ENCODE peak calls at places on chromosome 5, in ten cellular contexts. Y, R, G, O, M, E, D, W, H and L are unnamed samples.
A peak's percentile ranks its signal among the peaks of the same experiment; 100 is the strongest.

GRCh38 chr5:33850100-33850594 is 41.6 kb downstream of the ADAMTS12 start:
- DNase-seq in Y (peak; percentile 25), R (no peak), G (no peak), O (no peak), M (peak; percentile 48), E (no peak), D (peak; percentile 64), W (peak; percentile 55), H (no peak), L (no peak)

GRCh38 chr5:142208777-142209312 is 100.3 kb downstream of the NDFIP1 start:
- DNase-seq in Y (no peak), R (no peak), G (no peak), O (no peak), M (no peak), E (no peak), D (no peak), W (no peak), H (no peak), L (no peak)

GRCh38 chr5:93805616-93806393 is 64.4 kb upstream of the POU5F2 start:
- DNase-seq in Y (no peak), R (no peak), G (no peak), O (no peak), M (no peak), E (no peak), D (no peak), W (no peak), H (no peak), L (no peak)

GRCh38 chr5:159316519-159317383 is 13.5 kb downstream of the IL12B start:
- DNase-seq in Y (no peak), R (peak; percentile 51), G (no peak), O (no peak), M (peak; percentile 76), E (no peak), D (peak; percentile 83), W (peak; percentile 79), H (no peak), L (no peak)

GRCh38 chr5:59276886-59277514 is 616.5 kb downstream of the PDE4D start:
- DNase-seq in Y (no peak), R (peak; percentile 75), G (no peak), O (no peak), M (no peak), E (no peak), D (peak; percentile 33), W (peak; percentile 16), H (no peak), L (no peak)

GRCh38 chr5:16550316-16550952 is 66.4 kb downstream of the RETREG1 start:
- DNase-seq in Y (no peak), R (peak; percentile 23), G (no peak), O (no peak), M (peak; percentile 78), E (no peak), D (peak; percentile 60), W (peak; percentile 56), H (no peak), L (no peak)

GRCh38 chr5:141617682-141618029 is 1.1 kb downstream of the DIAPH1 start:
- DNase-seq in Y (no peak), R (no peak), G (no peak), O (no peak), M (no peak), E (no peak), D (no peak), W (peak; percentile 14), H (no peak), L (peak; percentile 56)

GRCh38 chr5:117872798-117873368 is 1115.5 kb downstream of the DTWD2 start:
- DNase-seq in Y (no peak), R (no peak), G (no peak), O (no peak), M (no peak), E (no peak), D (no peak), W (no peak), H (no peak), L (no peak)

GRCh38 chr5:160271396-160271795 is 41.0 kb downstream of the CCNJL start:
- DNase-seq in Y (no peak), R (peak; percentile 51), G (no peak), O (no peak), M (peak; percentile 62), E (no peak), D (no peak), W (peak; percentile 18), H (no peak), L (no peak)

GRCh38 chr5:132073231-132074013 is at the start of gene CSF2:
- DNase-seq in Y (peak; percentile 6), R (peak; percentile 55), G (no peak), O (no peak), M (no peak), E (peak; percentile 64), D (peak; percentile 26), W (no peak), H (no peak), L (no peak)

GRCh38 chr5:41927604-41928003 is 2.5 kb downstream of the FBXO4 start:
- DNase-seq in Y (no peak), R (no peak), G (no peak), O (no peak), M (no peak), E (no peak), D (no peak), W (no peak), H (no peak), L (no peak)

GRCh38 chr5:78803386-78803785 is 154.8 kb upstream of the LHFPL2 start:
- DNase-seq in Y (no peak), R (no peak), G (no peak), O (peak; percentile 29), M (no peak), E (peak; percentile 65), D (peak; percentile 48), W (peak; percentile 82), H (peak; percentile 75), L (no peak)

GRCh38 chr5:143536364-143536763 is 132.9 kb upstream of the NR3C1 start:
- DNase-seq in Y (peak; percentile 69), R (peak; percentile 18), G (peak; percentile 95), O (peak; percentile 16), M (no peak), E (no peak), D (peak; percentile 98), W (peak; percentile 98), H (no peak), L (no peak)

GRCh38 chr5:172658869-172659513 is 17.9 kb downstream of the NEURL1B start:
- DNase-seq in Y (no peak), R (no peak), G (no peak), O (no peak), M (no peak), E (peak; percentile 69), D (no peak), W (no peak), H (no peak), L (no peak)

GRCh38 chr5:168962323-168962722 is 338.6 kb downstream of the SLIT3 start:
- DNase-seq in Y (no peak), R (no peak), G (no peak), O (no peak), M (no peak), E (no peak), D (no peak), W (no peak), H (no peak), L (no peak)

GRCh38 chr5:36751881-36752280 is 124.7 kb upstream of the NIPBL start:
- DNase-seq in Y (no peak), R (no peak), G (no peak), O (no peak), M (peak; percentile 69), E (no peak), D (no peak), W (no peak), H (no peak), L (no peak)

GRCh38 chr5:89930591-89931383 is 478.8 kb downstream of the CETN3 start:
- DNase-seq in Y (no peak), R (peak; percentile 88), G (peak; percentile 29), O (no peak), M (no peak), E (no peak), D (peak; percentile 81), W (peak; percentile 73), H (no peak), L (no peak)

GRCh38 chr5:136032564-136032963 is 3.8 kb downstream of the TGFBI start:
- DNase-seq in Y (peak; percentile 26), R (no peak), G (no peak), O (no peak), M (no peak), E (peak; percentile 4), D (peak; percentile 85), W (peak; percentile 88), H (peak; percentile 68), L (no peak)

GRCh38 chr5:150829744-150830143 is 16.6 kb upstream of the IRGM start:
- DNase-seq in Y (no peak), R (no peak), G (no peak), O (no peak), M (no peak), E (no peak), D (no peak), W (no peak), H (no peak), L (no peak)

GRCh38 chr5:148794275-148794674 is 32.1 kb upstream of the ADRB2 start:
- DNase-seq in Y (no peak), R (no peak), G (no peak), O (no peak), M (no peak), E (no peak), D (peak; percentile 60), W (peak; percentile 26), H (no peak), L (no peak)

GRCh38 chr5:143758750-143759149 is 53.2 kb upstream of the HMHB1 start:
- DNase-seq in Y (no peak), R (no peak), G (no peak), O (no peak), M (no peak), E (no peak), D (peak; percentile 46), W (peak; percentile 55), H (no peak), L (no peak)

GRCh38 chr5:79727722-79728355 is 38.2 kb downstream of the CMYA5 start:
- DNase-seq in Y (no peak), R (no peak), G (no peak), O (no peak), M (no peak), E (no peak), D (peak; percentile 13), W (peak; percentile 54), H (no peak), L (no peak)

GRCh38 chr5:57862471-57863282 is 380.1 kb upstream of the ACTBL2 start:
- DNase-seq in Y (no peak), R (no peak), G (no peak), O (no peak), M (no peak), E (no peak), D (peak; percentile 69), W (peak; percentile 74), H (no peak), L (no peak)

GRCh38 chr5:14816999-14817761 is 54.4 kb downstream of the ANKH start:
- DNase-seq in Y (no peak), R (no peak), G (no peak), O (peak; percentile 40), M (no peak), E (no peak), D (peak; percentile 92), W (peak; percentile 91), H (no peak), L (no peak)

GRCh38 chr5:145471026-145471425 is 364.1 kb downstream of the PRELID2 start:
- DNase-seq in Y (no peak), R (no peak), G (no peak), O (no peak), M (no peak), E (no peak), D (no peak), W (no peak), H (no peak), L (no peak)

GRCh38 chr5:66974256-66974655 is 222.3 kb downstream of the CD180 start:
- DNase-seq in Y (no peak), R (no peak), G (no peak), O (no peak), M (no peak), E (no peak), D (no peak), W (no peak), H (no peak), L (no peak)

GRCh38 chr5:36537729-36538128 is 68.7 kb upstream of the SLC1A3 start:
- DNase-seq in Y (no peak), R (no peak), G (no peak), O (no peak), M (no peak), E (no peak), D (no peak), W (peak; percentile 29), H (no peak), L (no peak)

GRCh38 chr5:149886697-149887470 is 57.7 kb downstream of the PDE6A start:
- DNase-seq in Y (no peak), R (no peak), G (no peak), O (no peak), M (no peak), E (no peak), D (peak; percentile 73), W (peak; percentile 88), H (no peak), L (no peak)